ENCODE peak calls at places on chromosomes 2 and 18, in four cellular contexts. One of them, this sample, is unnamed.

GRCh38 chr2:163667064-163667887 is 68.5 kb downstream of the FIGN start:
- DNase-seq in GM06990: no peak
- DNase-seq in endodermal cell: no peak
- DNase-seq in bronchial epithelial cell: peak
- DNase-seq in this sample: no peak

GRCh38 chr2:223949241-223949640 is 4.1 kb upstream of the WDFY1 start:
- DNase-seq in GM06990: no peak
- DNase-seq in endodermal cell: no peak
- DNase-seq in bronchial epithelial cell: no peak
- DNase-seq in this sample: no peak

GRCh38 chr18:40849856-40850255 is 1105.2 kb upstream of the PIK3C3 start:
- DNase-seq in GM06990: no peak
- DNase-seq in endodermal cell: no peak
- DNase-seq in bronchial epithelial cell: no peak
- DNase-seq in this sample: no peak

GRCh38 chr18:48885951-48886400 is 64.8 kb downstream of the SMAD7 start:
- DNase-seq in GM06990: no peak
- DNase-seq in endodermal cell: peak
- DNase-seq in bronchial epithelial cell: no peak
- DNase-seq in this sample: no peak

GRCh38 chr2:21254170-21254965 is 130.6 kb downstream of the TDRD15 start:
- DNase-seq in GM06990: no peak
- DNase-seq in endodermal cell: no peak
- DNase-seq in bronchial epithelial cell: no peak
- DNase-seq in this sample: no peak

GRCh38 chr2:219625179-219625578 is 2.3 kb upstream of the SLC4A3 start:
- DNase-seq in GM06990: no peak
- DNase-seq in endodermal cell: no peak
- DNase-seq in bronchial epithelial cell: no peak
- DNase-seq in this sample: no peak

GRCh38 chr18:28794459-28795245 is 617.7 kb upstream of the CDH2 start:
- DNase-seq in GM06990: no peak
- DNase-seq in endodermal cell: no peak
- DNase-seq in bronchial epithelial cell: peak
- DNase-seq in this sample: no peak

GRCh38 chr2:2827691-2828315 is 496.7 kb upstream of the MYT1L start:
- DNase-seq in GM06990: no peak
- DNase-seq in endodermal cell: peak
- DNase-seq in bronchial epithelial cell: no peak
- DNase-seq in this sample: no peak

GRCh38 chr2:74006424-74006823 is 21.7 kb downstream of the TET3 start:
- DNase-seq in GM06990: no peak
- DNase-seq in endodermal cell: peak
- DNase-seq in bronchial epithelial cell: no peak
- DNase-seq in this sample: no peak

DNA sequence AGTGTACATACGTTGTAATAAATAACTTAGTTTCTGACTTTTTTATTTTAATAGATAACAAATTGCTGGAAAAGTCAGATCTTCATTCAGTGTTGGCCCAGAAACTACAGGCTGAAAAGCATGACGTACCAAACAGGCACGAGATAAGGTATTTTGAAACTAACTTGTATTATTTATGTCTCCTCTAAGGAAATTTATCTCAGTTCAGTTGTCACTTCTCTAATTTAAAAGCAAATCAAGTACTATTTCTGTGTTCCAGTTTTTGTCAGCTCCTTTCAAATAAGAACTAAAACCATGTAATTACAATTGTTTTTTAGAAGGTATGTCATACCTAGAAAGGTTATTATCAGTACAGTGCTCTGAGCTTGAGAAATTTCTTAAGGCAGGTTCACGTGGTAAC is 4.6 kb downstream of the ATG16L1 start:
- DNase-seq in GM06990: peak
- DNase-seq in endodermal cell: no peak
- DNase-seq in bronchial epithelial cell: no peak
- DNase-seq in this sample: no peak
- TF ChIP-seq CTCF in GM06990: no peak
- TF ChIP-seq CTCF in endodermal cell: no peak
- TF ChIP-seq CTCF in bronchial epithelial cell: no peak
- TF ChIP-seq CTCF in this sample: no peak

GRCh38 chr2:205545971-205546370 is 136.3 kb upstream of the NRP2 start:
- DNase-seq in GM06990: no peak
- DNase-seq in endodermal cell: no peak
- DNase-seq in bronchial epithelial cell: no peak
- DNase-seq in this sample: no peak
- H3K4me3 ChIP-seq in GM06990: no peak
- H3K4me3 ChIP-seq in endodermal cell: no peak
- H3K4me3 ChIP-seq in bronchial epithelial cell: no peak
- H3K4me3 ChIP-seq in this sample: no peak

GRCh38 chr2:11556101-11556806 is 22.4 kb downstream of the GREB1 start:
- DNase-seq in GM06990: no peak
- DNase-seq in endodermal cell: peak
- DNase-seq in bronchial epithelial cell: no peak
- DNase-seq in this sample: no peak
- TF ChIP-seq CTCF in GM06990: no peak
- TF ChIP-seq CTCF in endodermal cell: no peak
- TF ChIP-seq CTCF in bronchial epithelial cell: no peak
- TF ChIP-seq CTCF in this sample: no peak

DNA sequence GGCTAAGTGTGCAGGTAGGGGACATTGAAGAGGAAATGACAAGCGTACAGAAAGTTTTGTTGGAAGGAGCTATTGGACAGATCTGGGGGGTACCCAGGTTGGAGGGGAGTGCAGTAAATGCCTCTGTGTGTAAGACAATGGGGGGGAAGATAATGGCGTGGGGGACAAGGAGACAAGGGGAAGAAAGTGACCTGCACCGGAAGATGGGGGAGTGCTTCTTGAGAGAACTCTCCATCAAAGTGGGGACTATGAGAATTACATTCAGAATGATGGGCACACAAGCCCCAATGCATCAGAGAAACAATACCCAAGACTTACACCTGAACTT is 189.9 kb downstream of the ALPK2 start:
- DNase-seq in GM06990: no peak
- DNase-seq in endodermal cell: no peak
- DNase-seq in bronchial epithelial cell: no peak
- DNase-seq in this sample: no peak
- H3K4me3 ChIP-seq in GM06990: no peak
- H3K4me3 ChIP-seq in endodermal cell: no peak
- H3K4me3 ChIP-seq in bronchial epithelial cell: no peak
- H3K4me3 ChIP-seq in this sample: no peak

DNA sequence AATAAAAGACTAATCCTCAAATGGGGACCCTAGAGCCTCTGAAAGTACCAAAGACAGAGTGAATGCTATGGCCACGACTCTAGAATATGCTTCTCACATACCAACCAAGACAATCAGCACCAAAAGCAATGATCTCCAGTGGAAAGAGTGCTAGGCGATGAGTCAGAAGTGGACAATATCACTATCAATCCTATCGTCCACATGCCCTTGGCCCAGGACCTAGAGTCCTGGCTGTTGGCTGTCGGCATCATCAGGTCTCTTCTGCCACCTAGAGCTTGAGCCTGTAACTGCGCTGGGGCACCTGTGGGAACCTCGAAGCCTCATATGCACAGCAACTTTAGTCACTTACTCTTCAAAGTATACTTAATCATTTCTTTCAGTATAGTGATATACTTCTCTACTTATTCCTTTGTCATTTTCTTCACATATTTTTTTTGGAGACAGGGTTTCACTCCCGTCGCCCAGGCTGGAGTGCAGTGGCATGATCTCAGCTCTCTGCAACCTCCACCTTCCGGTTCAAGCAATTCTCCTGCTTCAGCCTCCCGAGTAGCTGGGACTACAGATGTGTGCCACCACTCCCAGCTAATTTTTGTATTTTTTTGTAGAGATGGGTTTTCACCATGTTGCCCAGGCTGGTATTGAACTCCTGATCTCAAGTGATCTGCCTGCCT is 29.7 kb downstream of the NOL10 start:
- DNase-seq in GM06990: no peak
- DNase-seq in endodermal cell: peak
- DNase-seq in bronchial epithelial cell: peak
- DNase-seq in this sample: no peak
- TF ChIP-seq CTCF in GM06990: peak
- TF ChIP-seq CTCF in endodermal cell: peak
- TF ChIP-seq CTCF in bronchial epithelial cell: peak
- TF ChIP-seq CTCF in this sample: peak

DNA sequence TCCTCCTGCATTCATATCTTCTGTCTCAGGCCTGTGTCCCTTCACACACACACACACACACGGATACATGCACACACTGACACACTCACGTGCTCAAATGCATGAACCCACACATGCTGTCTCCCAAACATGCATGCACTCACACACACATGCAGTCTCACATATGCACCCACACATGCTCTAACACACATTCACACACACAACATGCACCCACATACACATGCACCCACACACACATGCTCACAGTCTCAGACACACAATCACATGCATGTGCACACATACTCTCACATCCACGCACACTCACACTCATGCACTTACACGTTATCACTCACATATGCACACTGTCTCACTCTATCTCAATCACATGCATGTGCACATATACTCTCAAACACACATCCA is 1.9 kb upstream of the CD226 start:
- DNase-seq in GM06990: no peak
- DNase-seq in endodermal cell: no peak
- DNase-seq in bronchial epithelial cell: no peak
- DNase-seq in this sample: no peak
- H3K4me3 ChIP-seq in GM06990: no peak
- H3K4me3 ChIP-seq in endodermal cell: no peak
- H3K4me3 ChIP-seq in bronchial epithelial cell: no peak
- H3K4me3 ChIP-seq in this sample: no peak

GRCh38 chr2:187138240-187138639 is 289.3 kb upstream of the ZSWIM2 start:
- DNase-seq in GM06990: no peak
- DNase-seq in endodermal cell: peak
- DNase-seq in bronchial epithelial cell: peak
- DNase-seq in this sample: no peak
- TF ChIP-seq CTCF in GM06990: peak
- TF ChIP-seq CTCF in endodermal cell: peak
- TF ChIP-seq CTCF in bronchial epithelial cell: peak
- TF ChIP-seq CTCF in this sample: peak

GRCh38 chr18:32297851-32298250 is 108.0 kb downstream of the MEP1B start:
- DNase-seq in GM06990: no peak
- DNase-seq in endodermal cell: no peak
- DNase-seq in bronchial epithelial cell: no peak
- DNase-seq in this sample: no peak
- H3K4me3 ChIP-seq in GM06990: no peak
- H3K4me3 ChIP-seq in endodermal cell: no peak
- H3K4me3 ChIP-seq in bronchial epithelial cell: no peak
- H3K4me3 ChIP-seq in this sample: no peak

DNA sequence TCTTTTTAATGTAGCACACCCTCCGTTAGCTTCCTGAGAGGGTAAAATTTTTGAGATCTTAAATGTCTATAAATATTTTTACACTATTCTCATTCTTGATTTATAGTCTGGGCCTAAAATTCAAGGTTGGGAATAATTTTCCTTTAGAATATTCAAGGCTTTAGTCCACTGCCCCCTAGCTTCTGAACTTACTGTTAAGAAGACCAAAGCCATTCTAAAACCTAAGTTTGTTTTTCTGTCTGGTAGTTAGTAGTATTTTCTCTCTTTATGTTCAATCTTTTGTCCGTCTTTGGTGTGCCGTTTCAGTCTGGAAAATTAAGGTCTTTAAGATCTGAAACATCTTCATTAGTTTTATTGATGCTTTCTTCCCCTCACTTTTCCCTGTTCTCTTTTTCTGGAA is 14.5 kb downstream of the OSBPL6 start:
- DNase-seq in GM06990: no peak
- DNase-seq in endodermal cell: no peak
- DNase-seq in bronchial epithelial cell: no peak
- DNase-seq in this sample: no peak
- TF ChIP-seq CTCF in GM06990: peak
- TF ChIP-seq CTCF in endodermal cell: peak
- TF ChIP-seq CTCF in bronchial epithelial cell: peak
- TF ChIP-seq CTCF in this sample: no peak